ENCODE peak calls at places on chromosomes 6 and 20, in five cellular contexts. F is esophagus squamous epithelium; O is WTC11; Q is CD4-positive, alpha-beta T cell; N is fibroblast of the aortic adventitia. T is an unnamed sample.

GRCh38 chr6:139173172-139173571 is 38.3 kb downstream of the HECA start:
- DNase-seq in F (no peak), O (no peak), Q (no peak), N (no peak), T (no peak)

GRCh38 chr6:34359438-34360158 is 32.9 kb downstream of the NUDT3 start:
- DNase-seq in F (no peak), O (no peak), Q (no peak), N (peak), T (no peak)

GRCh38 chr20:40571625-40572024 is 117.4 kb downstream of the MAFB start:
- DNase-seq in F (no peak), O (no peak), Q (no peak), N (no peak), T (no peak)

GRCh38 chr6:52834481-52834880 is 6.1 kb downstream of the GSTA5 start:
- DNase-seq in F (no peak), O (no peak), Q (no peak), N (peak), T (no peak)

GRCh38 chr20:21944227-21944626 is 238.8 kb downstream of the PAX1 start:
- DNase-seq in F (no peak), O (no peak), Q (no peak), N (no peak), T (no peak)

GRCh38 chr20:62142252-62143117 is 709 bp downstream of the PSMA7 start:
- DNase-seq in F (no peak), O (peak), Q (no peak), N (no peak), T (peak)

GRCh38 chr6:136992113-136992512 is 52.7 kb downstream of the IL20RA start:
- DNase-seq in F (no peak), O (no peak), Q (no peak), N (no peak), T (no peak)

GRCh38 chr6:134061440-134061839 is 9.0 kb upstream of the SLC2A12 start:
- DNase-seq in F (no peak), O (no peak), Q (no peak), N (no peak), T (no peak)

GRCh38 chr6:138107752-138108592 is 753 bp upstream of the PERP start:
- DNase-seq in F (no peak), O (peak), Q (peak), N (no peak), T (peak)

GRCh38 chr6:43499028-43499815 is 10.9 kb downstream of the LRRC73 start:
- DNase-seq in F (no peak), O (no peak), Q (no peak), N (peak), T (no peak)

GRCh38 chr6:147167009-147167408 is 37.2 kb upstream of the STXBP5 start:
- DNase-seq in F (no peak), O (no peak), Q (no peak), N (peak), T (no peak)

GRCh38 chr6:118644007-118644406 is 7.4 kb downstream of the CEP85L start:
- DNase-seq in F (no peak), O (no peak), Q (no peak), N (peak), T (no peak)

GRCh38 chr6:53431704-53432103 is 83.0 kb upstream of the ELOVL5 start:
- DNase-seq in F (no peak), O (no peak), Q (no peak), N (no peak), T (no peak)

GRCh38 chr6:25113436-25113835 is 165.7 kb upstream of the CARMIL1 start:
- DNase-seq in F (no peak), O (no peak), Q (no peak), N (no peak), T (no peak)

GRCh38 chr20:1305682-1306081 is 23.3 kb downstream of the SDCBP2 start:
- DNase-seq in F (no peak), O (no peak), Q (no peak), N (no peak), T (no peak)

GRCh38 chr20:64210661-64211369 is 44.7 kb upstream of the PCMTD2 start:
- DNase-seq in F (no peak), O (no peak), Q (no peak), N (no peak), T (no peak)

GRCh38 chr20:56429496-56429895 is 17.4 kb downstream of the CASS4 start:
- DNase-seq in F (no peak), O (no peak), Q (no peak), N (peak), T (no peak)

GRCh38 chr6:158522616-158523015 is 37.3 kb upstream of the TMEM181 start:
- DNase-seq in F (no peak), O (no peak), Q (no peak), N (no peak), T (no peak)

GRCh38 chr6:111943273-111943672 is 70.0 kb upstream of the FYN start:
- DNase-seq in F (no peak), O (no peak), Q (no peak), N (no peak), T (no peak)

GRCh38 chr6:113539202-113539601 is 317.9 kb upstream of the MARCKS start:
- DNase-seq in F (no peak), O (no peak), Q (no peak), N (no peak), T (peak)

GRCh38 chr20:24469116-24470030 is at the start of gene SYNDIG1:
- DNase-seq in F (no peak), O (peak), Q (no peak), N (peak), T (peak)

GRCh38 chr20:46215913-46216707 is 92.2 kb downstream of the CDH22 start:
- DNase-seq in F (no peak), O (peak), Q (no peak), N (peak), T (peak)

GRCh38 chr20:60108397-60108796 is 150.2 kb downstream of the CDH26 start:
- DNase-seq in F (no peak), O (no peak), Q (no peak), N (no peak), T (no peak)

GRCh38 chr6:35611235-35611634 is 77.5 kb downstream of the FKBP5 start:
- DNase-seq in F (no peak), O (no peak), Q (no peak), N (peak), T (no peak)

GRCh38 chr20:7301807-7302206 is 534.3 kb downstream of the BMP2 start:
- DNase-seq in F (no peak), O (no peak), Q (no peak), N (no peak), T (no peak)

GRCh38 chr6:166556871-166557322 is 29.6 kb downstream of the RAMACL start:
- DNase-seq in F (peak), O (no peak), Q (no peak), N (peak), T (peak)
- TF ChIP-seq CTCF in F (no peak), O (no peak), Q (no peak), N (peak), T (no peak)

GRCh38 chr20:49812463-49813304 is at the start of gene SLC9A8:
- DNase-seq in F (peak), O (peak), Q (peak), N (peak), T (peak)
- TF ChIP-seq CTCF in F (peak), O (no peak), Q (peak), N (peak), T (peak)

GRCh38 chr6:82257088-82257774 is 9.7 kb upstream of the IBTK start:
- DNase-seq in F (no peak), O (no peak), Q (no peak), N (no peak), T (no peak)
- TF ChIP-seq CTCF in F (no peak), O (no peak), Q (no peak), N (no peak), T (no peak)

DNA sequence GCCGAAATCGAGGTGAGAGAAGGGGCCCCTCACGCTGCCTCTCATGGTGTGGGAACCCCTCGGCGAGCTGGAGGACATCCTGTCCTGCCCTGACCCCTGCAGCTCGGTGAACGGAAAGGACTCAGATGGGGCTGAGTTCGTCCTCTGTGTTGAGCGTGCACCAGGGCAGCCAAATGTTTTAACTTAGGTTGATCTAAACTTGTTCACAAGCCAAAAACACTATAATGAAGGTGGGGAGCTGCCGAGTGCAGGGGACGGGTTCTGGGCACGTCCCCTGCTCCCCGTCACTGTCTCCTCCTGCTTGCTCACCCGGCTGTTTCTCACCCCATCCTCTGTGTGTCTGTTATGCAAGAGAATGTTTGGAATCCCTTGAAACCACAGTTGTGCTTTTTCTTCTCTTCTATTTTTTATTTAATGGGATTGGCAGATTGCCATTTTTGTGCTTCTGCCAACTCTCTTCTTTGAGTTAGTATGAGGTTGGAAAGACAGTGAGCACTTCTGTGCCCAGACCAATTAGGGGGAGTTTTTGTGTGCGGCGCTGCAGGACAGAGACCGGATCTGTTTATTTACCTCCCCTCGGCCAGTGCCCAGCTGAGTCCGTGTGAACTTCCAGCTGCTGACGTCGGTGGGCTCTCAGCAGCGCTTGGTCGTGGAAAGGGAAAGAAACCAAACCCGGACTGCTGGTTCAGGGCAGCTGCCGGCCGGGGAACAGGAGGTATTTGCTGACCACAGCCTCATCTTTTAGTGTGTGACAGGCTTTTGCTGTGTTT is 158.1 kb downstream of the DTNBP1 start:
- DNase-seq in F (no peak), O (no peak), Q (no peak), N (peak), T (no peak)
- TF ChIP-seq CTCF in F (no peak), O (no peak), Q (no peak), N (no peak), T (no peak)

GRCh38 chr20:43508604-43509040 is 1.1 kb downstream of the L3MBTL1 start:
- DNase-seq in F (no peak), O (peak), Q (no peak), N (no peak), T (peak)
- TF ChIP-seq CTCF in F (no peak), O (no peak), Q (no peak), N (no peak), T (peak)

DNA sequence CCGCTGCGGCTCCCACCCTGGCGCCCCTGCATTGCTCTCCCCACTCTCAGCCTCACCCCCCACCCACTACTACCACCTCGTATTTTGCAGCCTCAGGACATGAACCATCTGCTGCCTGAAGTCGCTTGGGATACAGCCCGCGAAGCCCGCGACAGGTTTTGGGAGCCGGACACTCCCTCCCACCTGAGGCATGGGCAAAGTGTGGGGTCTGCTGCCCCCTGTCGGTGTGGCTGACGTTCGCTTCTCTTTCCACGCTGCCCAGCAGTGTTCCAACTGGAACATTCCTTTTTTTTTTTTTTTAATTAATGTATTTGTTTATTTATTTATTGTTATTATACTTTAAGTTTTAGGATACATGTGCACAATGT is 15.3 kb upstream of the LPA start:
- DNase-seq in F (no peak), O (peak), Q (no peak), N (no peak), T (peak)
- TF ChIP-seq CTCF in F (no peak), O (peak), Q (no peak), N (no peak), T (peak)

GRCh38 chr6:57040011-57040410 is 6.5 kb upstream of the KIAA1586 start:
- DNase-seq in F (no peak), O (peak), Q (no peak), N (no peak), T (peak)
- TF ChIP-seq CTCF in F (no peak), O (no peak), Q (no peak), N (no peak), T (peak)

GRCh38 chr6:142030115-142030619 is 102.6 kb upstream of the GJE1 start:
- DNase-seq in F (no peak), O (peak), Q (no peak), N (peak), T (peak)

GRCh38 chr6:142035890-142036289 is 96.8 kb upstream of the GJE1 start:
- DNase-seq in F (no peak), O (no peak), Q (no peak), N (no peak), T (no peak)
- TF ChIP-seq CTCF in F (no peak), O (no peak), Q (no peak), N (no peak), T (no peak)

T was measured in neural progenitor cell.